ENCODE peak calls at places on chromosomes 3 and 15, in ten cellular contexts. Z is uterus, G is small intestine, F is upper lobe of left lung, T is astrocyte, V is SJSA1, C is thoracic aorta, E is psoas muscle, B is GM23248, U is tibial nerve. P is an unnamed sample. For H3K4me1, the result is how much of the 10 kb centered on the place peaks cover.

GRCh38 chr15:25249236-25250010 is 189.4 kb downstream of the UBE3A start:
- DNase-seq in Z (no peak), G (no peak), F (no peak), T (no peak), V (no peak), C (no peak), E (no peak), B (no peak), U (no peak), P (no peak)

GRCh38 chr3:29239377-29239776 is 41.5 kb upstream of the RBMS3 start:
- DNase-seq in Z (no peak), G (no peak), F (no peak), T (no peak), V (no peak), C (no peak), E (no peak), B (no peak), U (no peak), P (no peak)

GRCh38 chr3:177195941-177196472 is 1.3 kb downstream of the TBL1XR1 start:
- DNase-seq in Z (no peak), G (peak), F (peak), T (no peak), V (peak), C (no peak), E (no peak), B (peak), U (no peak), P (peak)

GRCh38 chr3:45841380-45841700 is 579 bp downstream of the LZTFL1 start:
- DNase-seq in Z (no peak), G (peak), F (no peak), T (peak), V (peak), C (no peak), E (peak), B (peak), U (no peak), P (no peak)

GRCh38 chr15:71219646-71220045 is 104.4 kb downstream of the THSD4 start:
- DNase-seq in Z (no peak), G (no peak), F (no peak), T (peak), V (peak), C (no peak), E (no peak), B (peak), U (no peak), P (no peak)

GRCh38 chr3:119580148-119580760 is 962 bp downstream of the ADPRH start:
- DNase-seq in Z (peak), G (no peak), F (peak), T (no peak), V (peak), C (no peak), E (peak), B (peak), U (no peak), P (peak)

GRCh38 chr15:51227967-51228783 is 110.2 kb downstream of the CYP19A1 start:
- DNase-seq in Z (no peak), G (peak), F (peak), T (peak), V (peak), C (peak), E (no peak), B (peak), U (no peak), P (no peak)

GRCh38 chr3:45311327-45311726 is 77.0 kb upstream of the LARS2 start:
- DNase-seq in Z (no peak), G (no peak), F (no peak), T (no peak), V (no peak), C (no peak), E (no peak), B (no peak), U (no peak), P (no peak)

GRCh38 chr3:124671123-124671522 is 59.1 kb upstream of the UMPS start:
- DNase-seq in Z (no peak), G (peak), F (no peak), T (no peak), V (no peak), C (no peak), E (no peak), B (no peak), U (no peak), P (peak)

GRCh38 chr3:38960953-38961622 is 90.7 kb downstream of the SCN11A start:
- DNase-seq in Z (no peak), G (peak), F (peak), T (peak), V (peak), C (no peak), E (no peak), B (peak), U (no peak), P (peak)

GRCh38 chr3:127483005-127483641 is 107.4 kb downstream of the TPRA1 start:
- DNase-seq in Z (peak), G (no peak), F (no peak), T (no peak), V (no peak), C (no peak), E (no peak), B (no peak), U (no peak), P (no peak)

DNA sequence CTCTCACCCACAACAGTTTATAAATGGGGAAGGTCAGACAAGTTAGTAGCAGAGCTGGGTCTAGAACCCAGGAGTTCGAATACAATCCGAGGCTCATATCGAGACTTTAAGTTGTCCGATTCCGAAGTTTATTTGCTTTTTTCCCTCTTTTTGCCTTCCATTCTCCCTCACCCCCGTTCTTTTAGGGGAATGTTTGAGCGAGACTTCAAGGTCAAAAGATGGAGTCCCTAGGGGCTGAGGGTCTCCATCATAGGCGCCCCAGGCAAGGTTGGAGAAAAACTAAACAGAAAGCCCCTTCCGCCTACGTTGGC is 7.2 kb downstream of the BCL6 start:
- DNase-seq in Z (no peak), G (no peak), F (no peak), T (no peak), V (peak), C (no peak), E (no peak), B (no peak), U (no peak), P (no peak)
- H3K4me1 ChIP-seq in Z (under half), G (under half), F (under half), T (half or more), V (under half), C (under half), E (under half), B (under half), U (under half), P (half or more)

GRCh38 chr15:89367485-89368451 is 33.1 kb upstream of the POLG start:
- DNase-seq in Z (no peak), G (no peak), F (no peak), T (no peak), V (no peak), C (no peak), E (no peak), B (no peak), U (no peak), P (no peak)
- H3K4me1 ChIP-seq in Z (under half), G (under half), F (under half), T (under half), V (under half), C (under half), E (under half), B (under half), U (under half), P (under half)

GRCh38 chr3:134666885-134667284 is 16.1 kb upstream of the KY start:
- DNase-seq in Z (no peak), G (no peak), F (no peak), T (no peak), V (no peak), C (no peak), E (no peak), B (peak), U (no peak), P (no peak)

GRCh38 chr3:134665243-134665642 is 14.4 kb upstream of the KY start:
- DNase-seq in Z (no peak), G (no peak), F (no peak), T (no peak), V (no peak), C (no peak), E (peak), B (no peak), U (no peak), P (no peak)

GRCh38 chr3:134667461-134667860 is 16.6 kb upstream of the KY start:
- DNase-seq in Z (no peak), G (no peak), F (no peak), T (no peak), V (no peak), C (no peak), E (no peak), B (no peak), U (no peak), P (no peak)

GRCh38 chr3:134666052-134666451 is 15.2 kb upstream of the KY start:
- DNase-seq in Z (no peak), G (no peak), F (no peak), T (no peak), V (no peak), C (no peak), E (no peak), B (no peak), U (no peak), P (no peak)

DNA sequence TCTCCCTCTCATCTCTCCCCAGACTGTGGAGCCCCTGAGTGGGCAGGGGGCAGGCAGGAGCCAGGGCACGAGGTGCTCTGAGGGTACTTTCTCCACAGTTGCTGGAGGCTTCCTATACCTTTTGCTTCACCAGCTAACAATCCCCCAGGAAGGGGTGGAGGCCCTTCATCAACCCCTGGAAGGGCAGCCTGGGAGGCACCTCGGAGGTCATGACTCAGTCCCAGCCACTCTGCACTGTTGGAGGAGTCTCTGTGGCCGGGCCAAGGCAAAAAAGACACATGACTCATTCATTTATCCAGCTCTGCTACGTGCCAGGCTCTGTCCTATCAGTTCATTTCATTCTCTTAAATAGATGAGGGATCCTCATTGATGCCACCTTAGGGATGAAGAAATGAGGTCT is 15.6 kb upstream of the KY start:
- DNase-seq in Z (no peak), G (no peak), F (no peak), T (no peak), V (peak), C (no peak), E (peak), B (peak), U (no peak), P (no peak)
- H3K4me1 ChIP-seq in Z (under half), G (under half), F (under half), T (under half), V (under half), C (under half), E (under half), B (under half), U (under half), P (under half)

DNA sequence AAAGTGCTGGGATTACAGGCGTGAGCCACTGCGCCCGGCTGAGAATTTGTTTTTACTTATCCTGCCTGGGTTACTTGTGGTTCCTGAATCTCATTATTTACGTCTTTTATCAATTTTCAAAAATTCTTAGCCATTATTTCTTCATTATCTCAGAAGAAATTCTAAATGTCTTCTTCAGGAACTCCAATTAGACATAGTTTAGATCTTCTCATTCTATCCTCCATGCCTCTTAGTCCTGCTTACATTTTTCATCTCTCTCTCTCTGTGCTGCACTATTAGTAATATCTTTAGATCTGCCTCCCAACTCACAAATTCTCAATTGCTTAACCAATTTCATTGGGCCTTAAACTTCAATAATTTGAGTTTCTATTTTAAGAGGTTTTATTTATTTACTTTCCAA is 124.4 kb upstream of the MRPS22 start:
- DNase-seq in Z (no peak), G (no peak), F (no peak), T (no peak), V (no peak), C (no peak), E (no peak), B (no peak), U (no peak), P (no peak)
- H3K4me1 ChIP-seq in Z (under half), G (under half), F (under half), T (under half), V (under half), C (under half), E (under half), B (under half), U (under half), P (under half)

GRCh38 chr3:98613616-98614015 is 20.2 kb upstream of the CPOX start:
- DNase-seq in Z (no peak), G (no peak), F (no peak), T (peak), V (no peak), C (no peak), E (no peak), B (no peak), U (no peak), P (no peak)
- H3K4me1 ChIP-seq in Z (under half), G (under half), F (under half), T (under half), V (under half), C (under half), E (under half), B (under half), U (under half), P (under half)

P was measured in CD4-positive, CD25-positive, alpha-beta regulatory T cell.